ENCODE peak calls at places on chromosomes 6 and 20, in four cellular contexts. H, G, L and X are unnamed samples.

GRCh38 chr6:10140121-10140520 is 274.8 kb downstream of the TFAP2A start:
- DNase-seq in H (no peak), G (no peak), L (no peak), X (no peak)

GRCh38 chr6:10595731-10596664 is 74.8 kb downstream of the GCNT2 start:
- DNase-seq in H (no peak), G (no peak), L (no peak), X (peak)

GRCh38 chr20:60137657-60138245 is 179.5 kb downstream of the CDH26 start:
- DNase-seq in H (peak), G (no peak), L (no peak), X (peak)

GRCh38 chr6:142647436-142648389 is 297.3 kb downstream of the HIVEP2 start:
- DNase-seq in H (no peak), G (no peak), L (no peak), X (no peak)

GRCh38 chr6:126631343-126631742 is 291.4 kb downstream of the CENPW start:
- DNase-seq in H (no peak), G (no peak), L (no peak), X (no peak)

GRCh38 chr20:57619053-57619831 is 984 bp downstream of the ZBP1 start:
- DNase-seq in H (peak), G (no peak), L (peak), X (peak)

GRCh38 chr6:2725999-2726567 is 24.6 kb downstream of the MYLK4 start:
- DNase-seq in H (peak), G (no peak), L (no peak), X (peak)

GRCh38 chr20:38200646-38201045 is 35.6 kb upstream of the TGM2 start:
- DNase-seq in H (no peak), G (no peak), L (no peak), X (no peak)

GRCh38 chr6:161076211-161076677 is 84.7 kb downstream of the MAP3K4 start:
- DNase-seq in H (no peak), G (no peak), L (no peak), X (no peak)

GRCh38 chr6:110816677-110817076 is 1.4 kb upstream of the CDK19 start:
- DNase-seq in H (peak), G (no peak), L (no peak), X (no peak)

GRCh38 chr20:53712212-53712977 is 118.8 kb upstream of the ZNF217 start:
- DNase-seq in H (no peak), G (no peak), L (no peak), X (no peak)

GRCh38 chr20:41138527-41139226 is 1.3 kb downstream of the PLCG1 start:
- DNase-seq in H (peak), G (no peak), L (no peak), X (no peak)

GRCh38 chr20:41632896-41633295 is 14.7 kb upstream of the CHD6 start:
- DNase-seq in H (peak), G (no peak), L (no peak), X (no peak)

GRCh38 chr6:50905297-50905696 is 86.6 kb downstream of the TFAP2B start:
- DNase-seq in H (no peak), G (no peak), L (no peak), X (no peak)

GRCh38 chr6:51214442-51214841 is 395.8 kb downstream of the TFAP2B start:
- DNase-seq in H (no peak), G (no peak), L (no peak), X (no peak)

GRCh38 chr6:5512422-5512821 is 251.1 kb downstream of the FARS2 start:
- DNase-seq in H (no peak), G (no peak), L (no peak), X (no peak)
- TF ChIP-seq CTCF in H (no peak), G (no peak), L (no peak), X (no peak)

DNA sequence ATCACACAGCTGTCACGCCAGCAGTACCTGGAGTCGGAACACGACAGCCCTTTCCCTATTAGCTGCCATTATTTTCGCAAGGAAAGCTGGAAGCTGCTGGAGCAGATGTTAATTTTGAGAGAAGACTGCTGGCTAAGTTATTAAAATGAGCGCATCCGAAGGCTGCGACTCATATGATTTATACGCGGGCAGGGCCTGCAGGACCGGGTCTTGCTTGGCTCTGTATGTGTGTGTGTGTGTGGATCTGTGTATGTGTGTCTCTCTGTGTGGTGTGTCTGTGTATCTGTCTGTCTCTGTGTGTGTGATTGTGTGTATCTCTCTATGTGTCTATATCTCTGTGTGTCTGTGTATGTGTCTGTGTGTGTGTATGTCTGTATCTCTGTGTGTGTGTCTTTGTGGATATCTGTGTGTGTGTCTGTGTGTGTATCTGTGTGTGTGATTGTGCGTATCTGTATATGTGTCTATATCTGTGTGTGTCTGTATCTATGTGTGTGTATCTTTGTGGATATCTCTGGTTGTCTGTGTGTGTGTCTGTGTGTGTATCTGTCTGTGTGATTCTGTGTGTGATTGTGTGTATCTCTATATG is 191.6 kb downstream of the CDH4 start:
- DNase-seq in H (no peak), G (no peak), L (no peak), X (no peak)
- TF ChIP-seq CTCF in H (no peak), G (no peak), L (no peak), X (no peak)

GRCh38 chr6:143691155-143691554 is 13.4 kb downstream of the PHACTR2 start:
- DNase-seq in H (no peak), G (no peak), L (no peak), X (no peak)
- TF ChIP-seq CTCF in H (no peak), G (no peak), L (no peak), X (no peak)

GRCh38 chr20:15375836-15376235 is 1038.4 kb upstream of the FLRT3 start:
- DNase-seq in H (no peak), G (no peak), L (no peak), X (no peak)
- TF ChIP-seq CTCF in H (no peak), G (no peak), L (no peak), X (no peak)

GRCh38 chr6:12635813-12636212 is 80.8 kb upstream of the PHACTR1 start:
- DNase-seq in H (no peak), G (no peak), L (no peak), X (no peak)

GRCh38 chr6:12640438-12640837 is 76.1 kb upstream of the PHACTR1 start:
- DNase-seq in H (no peak), G (no peak), L (no peak), X (no peak)

GRCh38 chr6:12637960-12638641 is 78.5 kb upstream of the PHACTR1 start:
- DNase-seq in H (peak), G (peak), L (no peak), X (peak)

GRCh38 chr6:12635375-12635774 is 81.2 kb upstream of the PHACTR1 start:
- DNase-seq in H (no peak), G (no peak), L (no peak), X (no peak)

GRCh38 chr6:12636336-12636735 is 80.2 kb upstream of the PHACTR1 start:
- DNase-seq in H (no peak), G (no peak), L (no peak), X (no peak)
- TF ChIP-seq CTCF in H (no peak), G (no peak), L (no peak), X (no peak)

DNA sequence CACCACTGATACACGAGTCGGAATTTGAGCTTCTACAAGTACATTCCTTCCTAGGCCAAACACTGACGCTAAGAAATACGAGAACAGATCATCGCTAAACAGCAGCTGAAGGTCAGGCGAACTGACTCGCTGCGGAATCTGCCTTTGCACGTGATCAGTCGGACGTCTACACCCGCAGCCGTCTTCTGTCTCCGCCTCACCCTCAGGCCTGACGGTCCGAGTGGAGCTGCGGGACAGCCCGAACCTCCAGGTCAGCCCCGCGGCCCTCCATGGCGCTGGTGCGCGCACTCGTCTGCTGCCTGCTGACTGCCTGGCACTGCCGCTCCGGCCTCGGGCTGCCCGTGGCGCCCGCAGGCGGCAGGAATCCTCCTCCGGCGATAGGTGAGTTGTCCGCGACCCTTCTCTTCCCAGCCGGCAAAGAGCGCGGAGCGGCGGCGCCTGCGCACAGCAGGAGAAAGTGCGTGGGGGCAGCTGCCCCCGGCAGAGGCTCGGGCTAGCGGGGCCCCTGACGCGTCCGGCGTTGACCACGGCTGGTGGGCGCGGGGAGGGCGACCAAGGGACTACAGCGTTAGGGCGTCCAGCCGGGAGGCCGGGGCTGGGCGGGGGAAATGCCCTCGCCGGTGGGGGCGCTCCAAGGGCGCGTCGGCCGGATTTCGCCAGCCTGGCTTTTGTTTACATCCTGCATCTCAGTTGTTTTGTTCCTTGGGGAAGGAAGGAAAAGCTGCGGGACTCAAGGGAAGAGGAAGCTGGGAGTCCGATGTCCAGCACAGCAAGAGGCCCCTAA is at the start of gene SMPDL3A:
- DNase-seq in H (peak), G (peak), L (peak), X (peak)
- TF ChIP-seq CTCF in H (peak), G (peak), L (no peak), X (peak)

DNA sequence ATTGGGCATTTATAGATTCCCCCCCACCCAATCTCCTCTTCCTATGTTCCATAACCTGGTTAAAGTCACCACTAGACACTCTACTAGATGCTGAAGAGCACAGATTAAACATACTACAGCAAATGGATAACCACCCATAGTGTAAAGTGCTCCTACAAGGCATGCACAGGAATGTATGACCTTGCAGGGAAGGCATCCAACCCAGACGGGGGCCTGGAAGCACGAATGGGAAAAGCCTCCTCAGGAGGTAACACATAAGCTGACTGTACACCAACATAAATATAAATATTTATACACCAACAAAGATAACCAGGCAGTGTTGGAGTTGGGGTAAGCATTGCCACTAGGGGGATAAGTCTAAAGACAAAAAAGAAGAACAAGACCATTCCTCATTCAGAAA is 691.7 kb downstream of the GRIK2 start:
- DNase-seq in H (no peak), G (no peak), L (no peak), X (no peak)
- TF ChIP-seq CTCF in H (no peak), G (no peak), L (no peak), X (no peak)

GRCh38 chr6:42168650-42169049 is 4.5 kb upstream of the GUCA1A start:
- DNase-seq in H (no peak), G (no peak), L (no peak), X (no peak)
- TF ChIP-seq CTCF in H (no peak), G (no peak), L (no peak), X (no peak)

DNA sequence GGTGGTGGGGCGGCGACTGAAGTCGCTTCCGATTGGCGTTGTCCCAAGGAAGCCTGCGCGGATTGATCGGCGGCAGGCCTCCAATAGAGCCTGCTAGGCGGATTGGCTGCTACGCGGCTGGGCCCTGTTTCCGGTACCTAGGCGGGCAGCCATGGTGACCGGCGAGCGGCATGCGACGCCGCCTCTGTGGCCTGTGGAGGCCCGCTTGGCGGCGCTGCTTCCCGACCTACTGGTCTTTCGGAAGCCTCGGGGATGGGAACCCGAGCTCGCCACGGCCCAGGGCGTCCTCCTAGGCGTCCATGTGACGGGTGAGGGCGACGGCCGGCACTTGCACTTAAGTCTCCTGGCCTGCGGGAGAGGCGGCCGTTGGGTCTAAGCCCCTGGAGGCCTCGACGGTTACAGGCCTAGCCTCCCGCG is 28.1 kb downstream of the NFYA start:
- DNase-seq in H (no peak), G (no peak), L (peak), X (no peak)
- TF ChIP-seq CTCF in H (no peak), G (no peak), L (no peak), X (no peak)